ENCODE peak calls at places on chromosomes 7 and 10, in eight cellular contexts. C is GM04503, A is cardiac muscle cell, K is NCI-H345, N is caudate nucleus, S is chondrocyte, Y is A549, I is MV-4-11. E is an unnamed sample.

GRCh38 chr7:157000047-157000726 is 10.3 kb downstream of the MNX1 start:
- DNase-seq in I (no peak), N (no peak), K (no peak), A (no peak), C (no peak), Y (no peak), S (peak), E (no peak)

GRCh38 chr10:44374155-44374554 is 10.7 kb downstream of the CXCL12 start:
- DNase-seq in I (no peak), N (no peak), C (no peak), Y (no peak), K (no peak), A (no peak), S (peak), E (no peak)

GRCh38 chr10:92263396-92263795 is 27.5 kb downstream of the CPEB3 start:
- DNase-seq in C (no peak), A (no peak), N (no peak), I (no peak), K (no peak), Y (no peak), S (no peak), E (no peak)

GRCh38 chr10:75304740-75305380 is 69.1 kb upstream of the COMTD1 start:
- DNase-seq in N (no peak), Y (no peak), C (no peak), I (no peak), S (no peak), K (no peak), A (no peak), E (no peak)

GRCh38 chr10:108560488-108560887 is 1362.8 kb downstream of the XPNPEP1 start:
- DNase-seq in S (no peak), I (no peak), N (no peak), Y (no peak), A (no peak), K (no peak), C (no peak), E (no peak)

GRCh38 chr7:121334875-121335648 is 6.3 kb downstream of the WNT16 start:
- DNase-seq in C (peak), Y (no peak), I (no peak), K (no peak), N (no peak), A (no peak), S (no peak), E (no peak)

GRCh38 chr7:140036224-140036651 is 26.5 kb downstream of the PARP12 start:
- DNase-seq in S (no peak), A (no peak), Y (no peak), I (peak), K (no peak), N (no peak), C (no peak), E (no peak)

GRCh38 chr10:110221721-110222261 is 14.4 kb downstream of the MXI1 start:
- DNase-seq in K (peak), A (peak), Y (peak), N (peak), C (peak), I (peak), S (no peak), E (peak)

GRCh38 chr7:67731704-67732103 is 735.1 kb downstream of the TYW1 start:
- DNase-seq in A (no peak), S (no peak), C (no peak), I (no peak), N (no peak), Y (no peak), K (no peak), E (no peak)

GRCh38 chr10:45071043-45071813 is 70.5 kb downstream of the ZNF22 start:
- DNase-seq in N (no peak), A (no peak), Y (no peak), I (no peak), K (no peak), S (no peak), C (no peak), E (no peak)

GRCh38 chr10:4246881-4247358 is 461.9 kb upstream of the KLF6 start:
- DNase-seq in S (no peak), K (no peak), N (no peak), A (no peak), Y (no peak), I (no peak), C (peak), E (no peak)

GRCh38 chr7:44150966-44151678 is 10.0 kb upstream of the MYL7 start:
- DNase-seq in C (no peak), Y (no peak), N (no peak), S (no peak), K (no peak), A (no peak), I (no peak), E (no peak)

GRCh38 chr7:43534110-43534509 is 48.8 kb upstream of the STK17A start:
- DNase-seq in N (no peak), I (no peak), S (no peak), C (peak), Y (no peak), K (no peak), A (no peak), E (no peak)

GRCh38 chr10:93384006-93384405 is 98.1 kb downstream of the MYOF start:
- DNase-seq in S (no peak), I (peak), C (no peak), N (no peak), K (no peak), A (no peak), Y (peak), E (no peak)

GRCh38 chr10:74681917-74682627 is 144.3 kb upstream of the KAT6B start:
- DNase-seq in C (no peak), Y (no peak), S (no peak), I (no peak), N (no peak), K (no peak), A (no peak), E (no peak)

GRCh38 chr7:938546-939185 is 15.8 kb downstream of the ADAP1 start:
- DNase-seq in K (no peak), I (no peak), A (no peak), S (peak), C (no peak), Y (no peak), N (no peak), E (no peak)

GRCh38 chr10:106025208-106025811 is 1139.2 kb downstream of the SORCS1 start:
- DNase-seq in S (no peak), K (no peak), Y (no peak), C (no peak), A (no peak), I (no peak), N (no peak), E (no peak)

GRCh38 chr7:23055582-23056178 is 41.8 kb upstream of the HYCC1 start:
- DNase-seq in C (no peak), S (no peak), I (peak), K (peak), Y (peak), A (peak), N (no peak), E (no peak)

GRCh38 chr10:128263891-128264688 is 137.9 kb upstream of the MKI67 start:
- DNase-seq in Y (peak), K (peak), N (peak), S (no peak), A (peak), C (no peak), I (peak), E (no peak)

GRCh38 chr7:130900471-130901076 is 166.6 kb upstream of the KLF14 start:
- DNase-seq in K (no peak), A (no peak), N (no peak), I (no peak), Y (no peak), S (no peak), C (no peak), E (no peak)

GRCh38 chr7:6367701-6368211 is 80.0 kb downstream of the DAGLB start:
- DNase-seq in Y (no peak), I (peak), C (peak), K (no peak), A (no peak), N (no peak), S (no peak), E (no peak)

E was measured in substantia nigra.